ENCODE peak calls at places on chromosomes 12 and 14, in eight cellular contexts. X is IMR-90, C is PC-3, M is OCI-LY7, G is neural progenitor cell, S is transverse colon, A is stomach, V is HCT116. O is an unnamed sample.

GRCh38 chr12:93868771-93869170 is 191.6 kb downstream of the CRADD start:
- DNase-seq in S (no peak), M (no peak), C (no peak), A (no peak), X (peak), G (no peak), V (no peak), O (no peak)

GRCh38 chr14:53126705-53127104 is 26.4 kb downstream of the DDHD1 start:
- DNase-seq in X (no peak), S (no peak), V (no peak), C (no peak), A (no peak), M (no peak), G (no peak), O (no peak)

GRCh38 chr12:52622349-52622748 is 4.0 kb upstream of the KRT73 start:
- DNase-seq in S (no peak), X (no peak), V (no peak), A (no peak), G (no peak), M (no peak), C (no peak), O (no peak)

GRCh38 chr12:56546680-56547079 is 25.1 kb downstream of the RBMS2 start:
- DNase-seq in C (no peak), G (no peak), V (no peak), M (no peak), A (no peak), X (no peak), S (no peak), O (no peak)

GRCh38 chr14:25049559-25050493 is at the start of gene STXBP6:
- DNase-seq in M (no peak), G (peak), A (peak), S (peak), C (no peak), V (no peak), X (peak), O (no peak)

GRCh38 chr12:107369006-107369405 is 275.7 kb upstream of the CRY1 start:
- DNase-seq in G (no peak), C (no peak), V (no peak), X (no peak), S (no peak), M (no peak), A (no peak), O (no peak)

GRCh38 chr12:102891756-102892155 is 25.3 kb downstream of the PAH start:
- DNase-seq in C (no peak), V (no peak), M (no peak), S (no peak), A (no peak), X (no peak), G (peak), O (no peak)

GRCh38 chr14:64812412-64812811 is 67.3 kb downstream of the SPTB start:
- DNase-seq in X (no peak), M (peak), V (peak), G (peak), A (peak), S (peak), C (no peak), O (no peak)

GRCh38 chr14:89339158-89339557 is 77.9 kb downstream of the FOXN3 start:
- DNase-seq in X (no peak), M (no peak), G (no peak), A (no peak), C (no peak), S (no peak), V (no peak), O (no peak)

GRCh38 chr12:113105606-113106271 is 29.8 kb downstream of the RASAL1 start:
- DNase-seq in M (no peak), S (no peak), G (no peak), A (no peak), C (no peak), X (no peak), V (no peak), O (no peak)

GRCh38 chr12:85484387-85484786 is 204.4 kb downstream of the ALX1 start:
- DNase-seq in X (no peak), M (no peak), A (no peak), G (no peak), V (no peak), S (no peak), C (no peak), O (no peak)

GRCh38 chr14:89364316-89364715 is 52.7 kb downstream of the FOXN3 start:
- DNase-seq in S (no peak), V (no peak), A (no peak), G (no peak), M (no peak), X (no peak), C (no peak), O (no peak)

GRCh38 chr12:10031771-10032175 is 1.3 kb downstream of the CLEC9A start:
- DNase-seq in M (no peak), G (no peak), A (no peak), X (peak), C (peak), V (no peak), S (no peak), O (no peak)

GRCh38 chr12:81147286-81147919 is 69.5 kb downstream of the ACSS3 start:
- DNase-seq in X (no peak), C (no peak), S (no peak), G (no peak), V (no peak), A (no peak), M (no peak), O (no peak)

GRCh38 chr12:98752726-98753125 is 107.6 kb downstream of the APAF1 start:
- DNase-seq in A (no peak), X (peak), M (no peak), G (no peak), S (no peak), V (no peak), C (peak), O (no peak)

GRCh38 chr12:21962236-21962635 is 21.0 kb upstream of the ABCC9 start:
- DNase-seq in A (no peak), C (peak), V (no peak), X (peak), G (no peak), S (no peak), M (no peak), O (no peak)

GRCh38 chr12:6921539-6921938 is 6.2 kb upstream of the ATN1 start:
- DNase-seq in X (no peak), A (no peak), G (no peak), V (no peak), S (no peak), M (no peak), C (no peak), O (no peak)

GRCh38 chr12:87428701-87429277 is 600.4 kb downstream of the C12orf50 start:
- DNase-seq in V (no peak), A (no peak), X (peak), C (peak), M (no peak), S (no peak), G (no peak), O (no peak)

GRCh38 chr12:127363392-127363791 is 903.6 kb upstream of the TMEM132C start:
- DNase-seq in M (no peak), X (no peak), S (no peak), G (peak), A (no peak), C (peak), V (peak), O (no peak)

GRCh38 chr14:36344211-36344610 is 23.8 kb upstream of the MBIP start:
- DNase-seq in S (no peak), V (no peak), C (no peak), G (no peak), M (no peak), A (no peak), X (peak), O (no peak)

GRCh38 chr14:86057018-86057667 is 527.2 kb downstream of the FLRT2 start:
- DNase-seq in V (no peak), X (peak), C (peak), M (peak), S (no peak), G (peak), A (no peak), O (no peak)

GRCh38 chr14:49959822-49960408 is 67.0 kb downstream of the ARF6 start:
- DNase-seq in C (no peak), A (no peak), S (peak), X (no peak), M (peak), G (no peak), V (no peak), O (no peak)

GRCh38 chr12:81043979-81044740 is 33.7 kb upstream of the ACSS3 start:
- DNase-seq in V (no peak), A (no peak), C (no peak), M (no peak), G (no peak), S (no peak), X (no peak), O (no peak)

DNA sequence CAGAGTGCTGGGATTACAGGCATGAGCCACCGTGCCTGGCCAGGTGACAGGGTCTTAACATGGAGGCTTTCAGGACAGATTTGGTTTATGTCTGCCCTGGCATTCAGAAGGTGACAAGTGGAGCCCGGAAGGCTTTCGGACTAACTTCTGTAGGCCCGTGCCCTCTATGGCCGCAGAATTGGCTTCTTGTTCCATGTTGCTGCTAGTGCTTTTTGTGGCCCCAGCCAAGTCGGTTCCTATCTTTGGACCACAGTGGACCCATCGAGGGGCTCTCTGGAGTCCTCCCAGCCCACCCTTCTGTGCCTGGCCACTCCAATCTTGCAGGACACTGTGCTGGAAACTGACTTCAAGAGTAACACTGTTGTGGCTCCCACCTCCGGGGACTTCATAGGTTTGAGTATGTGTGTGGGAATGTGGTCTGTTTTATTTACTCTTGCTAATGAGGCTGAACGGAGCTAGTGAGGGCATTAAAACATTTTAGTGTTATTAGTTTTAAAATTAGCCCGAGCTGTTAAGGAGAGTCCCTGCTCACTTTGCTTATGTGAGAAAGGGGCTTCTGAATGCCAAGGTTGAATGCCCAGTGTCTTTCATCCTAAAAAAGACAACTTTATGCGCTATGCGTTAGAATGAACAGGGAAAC is 245.9 kb downstream of the CACNA1C start:
- DNase-seq in C (no peak), S (no peak), X (no peak), V (no peak), M (no peak), A (no peak), G (no peak), O (no peak)
- H3K27ac ChIP-seq in C (no peak), S (no peak), X (no peak), V (no peak), M (peak), A (no peak), G (no peak), O (no peak)

GRCh38 chr12:99810718-99811593 is 163.4 kb downstream of the GARIN6 start:
- DNase-seq in X (peak), A (no peak), C (peak), M (peak), V (peak), G (no peak), S (no peak), O (no peak)
- TF ChIP-seq CTCF in X (peak), A (no peak), C (peak), M (peak), V (peak), G (peak), S (no peak), O (no peak)

GRCh38 chr14:102140750-102141145 is 1.1 kb downstream of the WDR20 start:
- DNase-seq in G (no peak), S (no peak), C (peak), A (no peak), M (no peak), X (no peak), V (no peak), O (no peak)

GRCh38 chr14:102140027-102140749 is 491 bp downstream of the WDR20 start:
- DNase-seq in M (peak), V (no peak), X (no peak), A (peak), G (peak), C (no peak), S (peak), O (peak)

GRCh38 chr14:102138935-102139247 is 806 bp upstream of the WDR20 start:
- DNase-seq in C (no peak), V (no peak), X (no peak), M (no peak), S (no peak), G (no peak), A (no peak), O (no peak)

GRCh38 chr14:102139248-102140026 is at the start of gene WDR20:
- DNase-seq in M (peak), V (peak), G (peak), X (peak), A (peak), C (peak), S (peak), O (peak)

DNA sequence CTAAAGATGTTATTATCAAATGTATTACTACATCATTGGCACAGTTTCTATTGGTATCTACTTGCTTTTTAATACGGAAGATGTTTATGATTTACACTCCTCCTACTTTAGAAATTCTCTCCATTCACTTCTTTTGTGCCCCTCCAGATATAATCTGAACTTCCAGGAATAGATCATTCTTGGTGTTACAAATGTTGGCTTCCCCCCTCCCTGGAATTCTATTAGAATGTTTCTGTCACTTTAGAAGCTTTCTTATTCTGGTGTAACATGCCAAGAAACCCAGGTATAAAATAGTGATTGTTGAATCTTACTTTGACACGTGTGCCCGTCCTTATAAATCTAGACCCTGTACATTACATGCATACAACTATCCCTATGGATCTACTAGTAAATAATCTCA is 1.2 kb upstream of the WDR20 start:
- DNase-seq in C (no peak), X (no peak), S (no peak), M (no peak), G (no peak), A (no peak), V (no peak), O (no peak)
- H3K27ac ChIP-seq in C (peak), X (no peak), S (no peak), M (peak), G (no peak), A (no peak), V (peak), O (no peak)

GRCh38 chr14:95229749-95230148 is 72.4 kb upstream of the DICER1 start:
- DNase-seq in X (no peak), M (peak), G (no peak), V (no peak), A (no peak), C (no peak), S (no peak), O (no peak)
- TF ChIP-seq CTCF in X (no peak), M (peak), G (no peak), V (no peak), A (no peak), C (no peak), S (no peak), O (no peak)

GRCh38 chr14:76687611-76688372 is 73.5 kb upstream of the VASH1 start:
- DNase-seq in S (peak), A (no peak), V (no peak), C (no peak), X (no peak), M (no peak), G (no peak), O (no peak)

GRCh38 chr14:76686646-76687045 is 74.6 kb upstream of the VASH1 start:
- DNase-seq in S (no peak), X (no peak), V (no peak), G (no peak), M (no peak), A (no peak), C (no peak), O (no peak)

GRCh38 chr14:76688373-76688671 is 72.9 kb upstream of the VASH1 start:
- DNase-seq in S (no peak), G (no peak), A (no peak), M (no peak), V (no peak), C (no peak), X (no peak), O (no peak)

GRCh38 chr14:76694106-76694505 is 67.2 kb upstream of the VASH1 start:
- DNase-seq in A (no peak), X (no peak), C (no peak), M (no peak), G (no peak), V (no peak), S (no peak), O (no peak)

GRCh38 chr14:76690502-76691105 is 70.7 kb upstream of the VASH1 start:
- DNase-seq in C (no peak), A (no peak), S (no peak), V (no peak), M (no peak), X (no peak), G (no peak), O (no peak)
- H3K27ac ChIP-seq in C (no peak), A (no peak), S (no peak), V (no peak), M (no peak), X (no peak), G (no peak), O (no peak)

GRCh38 chr12:104457746-104458644 is 1.2 kb downstream of the CHST11 start:
- DNase-seq in A (peak), G (peak), M (peak), X (no peak), S (peak), V (no peak), C (peak), O (peak)
- TF ChIP-seq CTCF in A (no peak), G (no peak), M (peak), X (no peak), S (no peak), V (no peak), C (no peak), O (no peak)

GRCh38 chr14:41418851-41419250 is 187.8 kb upstream of the LRFN5 start:
- DNase-seq in G (peak), V (no peak), X (no peak), S (no peak), A (no peak), C (no peak), M (no peak), O (no peak)
- H3K27ac ChIP-seq in G (no peak), V (no peak), X (no peak), S (no peak), A (no peak), C (no peak), M (no peak), O (no peak)

DNA sequence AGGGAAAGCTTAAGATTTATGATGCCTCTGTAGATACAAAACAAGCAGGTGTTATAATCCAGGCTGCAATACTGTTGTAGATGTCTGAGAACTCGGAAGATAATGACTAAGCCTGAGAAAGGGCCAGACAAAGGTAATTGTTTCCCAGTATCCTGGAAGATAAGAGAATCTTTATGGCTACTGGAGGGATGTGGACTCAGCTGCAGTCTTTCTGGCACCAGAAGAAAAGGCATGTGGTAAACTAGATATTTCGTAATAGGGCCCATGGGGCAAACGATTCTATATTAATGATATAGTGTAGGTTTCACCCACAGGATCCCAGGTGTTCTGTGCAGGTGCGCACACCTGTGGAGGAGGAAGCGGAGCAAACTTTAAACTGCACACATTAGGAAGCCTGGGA is 9.2 kb upstream of the APOLD1 start:
- DNase-seq in M (peak), C (peak), X (peak), V (no peak), A (peak), S (peak), G (no peak), O (no peak)
- TF ChIP-seq CTCF in M (no peak), C (no peak), X (no peak), V (no peak), A (no peak), S (no peak), G (no peak), O (no peak)

O was measured in CD4-positive, alpha-beta T cell.